ENCODE peak calls at places on chromosomes 1 and 21, in seven cellular contexts. W, D, A, B, I, S and G are unnamed samples.

GRCh38 chr1:65108025-65108692 is 39.8 kb upstream of the AK4 start:
- DNase-seq in W (no peak), D (no peak), A (no peak), B (no peak), I (peak; percentile 65), S (no peak), G (no peak)

GRCh38 chr21:41170442-41170841 is 2.5 kb downstream of the BACE2 start:
- DNase-seq in W (no peak), D (no peak), A (peak; percentile 57), B (no peak), I (peak; percentile 62), S (peak; percentile 22), G (peak; percentile 53)

GRCh38 chr1:36644556-36644955 is 161.8 kb upstream of the CSF3R start:
- DNase-seq in W (no peak), D (no peak), A (no peak), B (no peak), I (no peak), S (no peak), G (no peak)

GRCh38 chr1:221230605-221231004 is 351.4 kb downstream of the HLX start:
- DNase-seq in W (no peak), D (no peak), A (no peak), B (no peak), I (no peak), S (no peak), G (peak; percentile 15)

GRCh38 chr1:217373761-217374701 is 256.9 kb downstream of the GPATCH2 start:
- DNase-seq in W (no peak), D (no peak), A (no peak), B (no peak), I (no peak), S (no peak), G (no peak)

GRCh38 chr1:5645135-5645399 is 347.2 kb downstream of the NPHP4 start:
- DNase-seq in W (no peak), D (no peak), A (no peak), B (no peak), I (no peak), S (no peak), G (no peak)

GRCh38 chr1:73604739-73605138 is 593.2 kb downstream of the LRRIQ3 start:
- DNase-seq in W (no peak), D (no peak), A (no peak), B (no peak), I (no peak), S (no peak), G (peak; percentile 1)

GRCh38 chr1:36156329-36157114 is 562 bp downstream of the MAP7D1 start:
- DNase-seq in W (peak; percentile 69), D (peak; percentile 82), A (peak; percentile 71), B (no peak), I (peak; percentile 67), S (peak; percentile 68), G (peak; percentile 65)

GRCh38 chr1:230170153-230170547 is 103.1 kb downstream of the GALNT2 start:
- DNase-seq in W (no peak), D (no peak), A (no peak), B (no peak), I (no peak), S (no peak), G (no peak)

GRCh38 chr21:44509539-44509938 is 30.5 kb downstream of the KRTAP10-1 start:
- DNase-seq in W (no peak), D (peak; percentile 92), A (no peak), B (no peak), I (peak; percentile 74), S (peak; percentile 11), G (no peak)

GRCh38 chr21:41766883-41767605 is at the start of gene RIPK4:
- DNase-seq in W (no peak), D (peak; percentile 91), A (no peak), B (peak; percentile 85), I (peak; percentile 89), S (peak; percentile 76), G (peak; percentile 35)

GRCh38 chr21:23524685-23525084 is 2082.6 kb downstream of the MRPL39 start:
- DNase-seq in W (no peak), D (no peak), A (no peak), B (no peak), I (no peak), S (no peak), G (no peak)

GRCh38 chr1:201391651-201392511 is 7.2 kb downstream of the LAD1 start:
- DNase-seq in W (no peak), D (no peak), A (no peak), B (no peak), I (no peak), S (no peak), G (no peak)

GRCh38 chr1:78277253-78277652 is 213.5 kb upstream of the PTGFR start:
- DNase-seq in W (no peak), D (no peak), A (peak; percentile 61), B (peak; percentile 70), I (no peak), S (no peak), G (peak; percentile 49)

GRCh38 chr1:26839779-26840178 is 13.3 kb downstream of the ZDHHC18 start:
- DNase-seq in W (no peak), D (no peak), A (no peak), B (no peak), I (no peak), S (no peak), G (no peak)

GRCh38 chr1:210233216-210233494 is 559 bp downstream of the SERTAD4 start:
- DNase-seq in W (no peak), D (no peak), A (peak; percentile 24), B (no peak), I (no peak), S (no peak), G (no peak)

GRCh38 chr1:37478890-37479254 is 4.5 kb downstream of the ZC3H12A start:
- DNase-seq in W (no peak), D (no peak), A (peak; percentile 74), B (no peak), I (peak; percentile 47), S (peak; percentile 35), G (peak; percentile 55)

DNA sequence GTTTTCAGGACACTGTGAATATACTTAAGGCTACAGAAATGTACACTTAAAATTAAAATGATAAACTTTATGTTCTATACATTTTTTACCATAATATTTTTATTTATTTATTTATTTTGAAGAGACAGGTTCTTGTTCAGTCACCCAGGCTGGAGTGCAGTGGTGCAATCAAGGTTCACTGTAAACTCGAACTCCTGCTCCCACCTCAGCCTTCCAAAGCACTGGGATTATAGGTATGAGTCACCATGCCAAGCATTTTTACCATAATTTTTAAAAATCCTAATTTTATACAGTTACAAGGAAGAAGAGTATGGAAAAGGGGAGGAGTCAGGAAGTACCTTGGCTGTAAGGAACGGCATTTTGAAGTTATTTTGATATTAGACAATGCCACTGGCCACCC is 23.6 kb upstream of the ANGPTL3 start:
- DNase-seq in W (no peak), D (no peak), A (no peak), B (no peak), I (no peak), S (no peak), G (no peak)
- H3K4me3 ChIP-seq in W (no peak overlapping the region), D (no peak overlapping the region), A (no peak overlapping the region), B (no peak overlapping the region), I (no peak overlapping the region), S (no peak overlapping the region), G (no peak overlapping the region)

GRCh38 chr1:88684482-88685238 is 587 bp downstream of the PKN2 start:
- DNase-seq in W (peak; percentile 47), D (peak; percentile 83), A (peak; percentile 53), B (no peak), I (peak; percentile 63), S (peak; percentile 74), G (peak; percentile 44)
- TF ChIP-seq CTCF in W (no peak), D (no peak), A (no peak), B (no peak), I (no peak), S (peak; percentile 60), G (no peak)

GRCh38 chr1:13700521-13701273 is 709 bp downstream of the PRDM2 start:
- DNase-seq in W (peak; percentile 51), D (peak; percentile 81), A (peak; percentile 46), B (no peak), I (peak; percentile 47), S (peak; percentile 67), G (peak; percentile 39)

GRCh38 chr1:13699510-13699909 is 478 bp upstream of the PRDM2 start:
- DNase-seq in W (peak; percentile 29), D (no peak), A (peak; percentile 15), B (no peak), I (peak; percentile 20), S (no peak), G (peak; percentile 10)

GRCh38 chr1:13699936-13700520 is at the start of gene PRDM2:
- DNase-seq in W (peak; percentile 48), D (peak; percentile 85), A (peak; percentile 60), B (no peak), I (peak; percentile 53), S (peak; percentile 70), G (peak; percentile 44)

GRCh38 chr1:13702425-13703127 is 2.6 kb downstream of the PRDM2 start:
- DNase-seq in W (no peak), D (no peak), A (no peak), B (no peak), I (peak; percentile 42), S (peak; percentile 81), G (no peak)

GRCh38 chr1:13701274-13701650 is 1.3 kb downstream of the PRDM2 start:
- DNase-seq in W (no peak), D (no peak), A (no peak), B (no peak), I (no peak), S (peak; percentile 71), G (no peak)
- H3K4me3 ChIP-seq in W (peak overlapping the region; percentile 39), D (peak overlapping the region; percentile 81), A (peak overlapping the region; percentile 93), B (no peak overlapping the region), I (no peak overlapping the region), S (peak overlapping the region; percentile 84), G (peak overlapping the region; percentile 69)

GRCh38 chr1:34884961-34885360 is 25.4 kb upstream of the SMIM12 start:
- DNase-seq in W (no peak), D (no peak), A (no peak), B (no peak), I (no peak), S (no peak), G (no peak)
- TF ChIP-seq CTCF in W (no peak), D (no peak), A (no peak), B (no peak), I (no peak), S (no peak), G (no peak)

GRCh38 chr1:169236143-169236542 is 129.7 kb downstream of the ATP1B1 start:
- DNase-seq in W (peak; percentile 37), D (no peak), A (peak; percentile 40), B (no peak), I (no peak), S (no peak), G (peak; percentile 44)

GRCh38 chr1:169245706-169246105 is 121.9 kb downstream of the NME7 start:
- DNase-seq in W (no peak), D (no peak), A (no peak), B (no peak), I (no peak), S (no peak), G (no peak)

GRCh38 chr1:169236880-169237279 is 130.4 kb downstream of the ATP1B1 start:
- DNase-seq in W (no peak), D (no peak), A (no peak), B (no peak), I (no peak), S (no peak), G (no peak)

GRCh38 chr1:169238506-169238905 is 129.1 kb downstream of the NME7 start:
- DNase-seq in W (no peak), D (no peak), A (peak; percentile 2), B (no peak), I (no peak), S (no peak), G (peak; percentile 7)

GRCh38 chr1:169240449-169241242 is 127.0 kb downstream of the NME7 start:
- DNase-seq in W (no peak), D (no peak), A (peak; percentile 6), B (no peak), I (no peak), S (no peak), G (peak; percentile 11)
- H3K4me3 ChIP-seq in W (no peak overlapping the region), D (no peak overlapping the region), A (no peak overlapping the region), B (no peak overlapping the region), I (no peak overlapping the region), S (no peak overlapping the region), G (no peak overlapping the region)